ENCODE peak calls at places on chromosome X, in four cellular contexts. P is SK-N-SH, Z is suprapubic skin, H is IMR-90. J is an unnamed sample. For H3K4me1, the result is how much of the 10 kb centered on the place peaks cover.

GRCh38 chrX:102599950-102600579 is 750 bp downstream of the ARMCX5 start:
- DNase-seq in P (no peak), Z (no peak), H (peak), J (peak)

GRCh38 chrX:75278991-75279390 is 5.1 kb downstream of the UPRT start:
- DNase-seq in H (no peak), P (no peak), Z (no peak), J (no peak)

GRCh38 chrX:46849933-46850332 is 13.1 kb downstream of the RP2 start:
- DNase-seq in Z (no peak), H (peak), P (no peak), J (no peak)

GRCh38 chrX:99795495-99795894 is 614.6 kb downstream of the PCDH19 start:
- DNase-seq in P (no peak), H (no peak), Z (no peak), J (no peak)

GRCh38 chrX:5726246-5726645 is 502.4 kb downstream of the NLGN4X start:
- DNase-seq in P (no peak), H (no peak), Z (no peak), J (no peak)

GRCh38 chrX:151722241-151722846 is 6.5 kb downstream of the FATE1 start:
- DNase-seq in P (peak), H (no peak), Z (peak), J (no peak)

GRCh38 chrX:69361286-69361926 is 142.7 kb upstream of the NALF2 start:
- DNase-seq in P (peak), H (peak), Z (no peak), J (no peak)

GRCh38 chrX:884091-884490 is 253.5 kb downstream of the SHOX start:
- DNase-seq in H (no peak), P (no peak), Z (no peak), J (no peak)

GRCh38 chrX:150371877-150372276 is 8.8 kb downstream of the MAMLD1 start:
- DNase-seq in H (no peak), Z (no peak), P (no peak), J (no peak)

GRCh38 chrX:12973561-12974216 is 1.2 kb upstream of the TMSB4X start:
- DNase-seq in P (no peak), Z (no peak), H (no peak), J (no peak)

GRCh38 chrX:150364347-150365050 is 1.4 kb downstream of the MAMLD1 start:
- DNase-seq in Z (no peak), H (peak), P (peak), J (no peak)

GRCh38 chrX:110214684-110215083 is 103.2 kb downstream of the AMMECR1 start:
- DNase-seq in Z (no peak), P (no peak), H (no peak), J (no peak)
- H3K4me1 ChIP-seq in Z (under half), P (under half), H (under half), J (under half)

DNA sequence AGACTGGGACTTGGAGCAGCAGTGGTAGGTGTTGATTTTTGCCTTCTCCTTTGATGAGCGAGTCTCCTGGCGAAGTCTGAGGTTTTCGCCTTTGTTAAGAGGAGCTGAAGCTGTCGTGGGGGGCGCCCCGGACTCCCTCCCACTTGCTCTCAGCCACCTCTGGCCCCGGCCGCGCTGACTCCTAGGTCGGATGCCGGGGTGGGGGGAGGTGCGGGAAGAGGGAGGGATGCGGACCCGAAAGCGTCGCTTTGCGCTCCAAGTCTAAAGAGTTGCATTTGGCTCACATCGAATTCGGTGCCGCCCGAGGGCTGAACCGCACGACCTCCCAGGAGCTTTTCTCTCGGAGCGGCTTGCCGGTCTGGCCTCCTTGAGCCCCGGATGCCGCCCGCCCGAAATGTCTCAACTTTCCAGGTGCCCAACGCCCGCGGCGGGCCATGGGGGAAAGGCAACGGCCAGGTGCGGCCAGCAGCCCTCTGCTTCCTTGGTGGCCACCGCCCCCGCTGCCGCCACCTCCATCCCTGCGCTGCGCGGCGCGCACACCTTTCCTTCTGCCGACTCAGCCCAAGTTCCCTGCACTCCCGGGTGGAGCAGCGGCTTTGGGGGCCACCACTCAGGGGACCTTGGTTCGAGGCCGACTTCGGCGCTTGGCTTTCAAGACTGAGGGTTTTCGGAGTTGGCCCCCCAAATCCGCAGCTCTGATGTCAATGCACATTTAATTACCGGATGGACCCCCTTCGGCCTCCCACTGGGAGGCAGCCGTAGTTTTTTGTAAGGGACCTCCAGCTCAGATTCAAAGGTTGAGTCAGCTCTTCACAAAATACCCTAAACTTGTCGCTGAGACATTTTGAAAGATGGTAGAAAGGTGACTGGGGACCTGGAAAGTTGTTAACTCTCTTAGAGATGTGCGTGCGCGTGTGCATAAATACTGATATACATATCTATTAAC is 977 bp downstream of the AFF2 start:
- DNase-seq in H (no peak), Z (no peak), P (peak), J (peak)
- H3K4me3 ChIP-seq in H (peak), Z (peak), P (peak), J (peak)

DNA sequence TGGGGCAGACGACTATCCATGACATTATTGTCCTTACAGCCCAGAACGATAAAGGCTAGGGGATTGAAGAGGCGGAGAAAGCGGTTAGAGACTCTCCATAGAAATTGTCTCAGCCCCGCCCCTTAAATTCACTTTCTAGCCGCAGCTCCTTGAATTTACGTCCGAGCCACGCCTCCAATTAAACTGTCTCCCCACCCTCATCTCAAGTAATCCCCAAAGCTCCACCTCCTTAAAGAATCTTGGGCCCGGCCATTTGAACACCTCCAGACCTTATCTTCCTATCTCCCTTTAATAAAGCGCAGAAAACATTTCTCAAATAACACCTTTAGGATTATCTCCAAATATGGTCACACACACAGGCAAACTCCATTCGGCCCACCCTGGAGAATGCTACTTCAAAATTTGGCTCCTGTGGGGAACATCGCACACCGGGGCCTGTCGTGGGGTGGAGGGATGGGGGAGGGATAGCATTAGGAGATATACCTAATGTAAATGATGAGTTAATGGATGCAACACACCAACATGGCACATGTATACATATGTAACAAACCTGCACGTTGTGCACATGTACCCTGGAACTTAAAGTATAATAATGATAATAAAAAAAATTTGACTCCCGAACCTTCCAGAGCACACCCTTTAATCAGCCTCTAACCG is 7.2 kb upstream of the MAGIX start:
- DNase-seq in Z (no peak), H (peak), P (no peak), J (peak)
- H3K27ac ChIP-seq in Z (peak), H (peak), P (peak), J (peak)

GRCh38 chrX:107673401-107673800 is 45.1 kb downstream of the PRPS1 start:
- DNase-seq in H (no peak), P (no peak), Z (no peak), J (no peak)

GRCh38 chrX:107675365-107675654 is 47.0 kb downstream of the PRPS1 start:
- DNase-seq in P (no peak), H (no peak), Z (no peak), J (no peak)

GRCh38 chrX:107674480-107675364 is 46.4 kb downstream of the PRPS1 start:
- DNase-seq in Z (peak), H (no peak), P (no peak), J (no peak)

GRCh38 chrX:107672955-107673378 is 44.7 kb downstream of the PRPS1 start:
- DNase-seq in P (peak), H (peak), Z (peak), J (no peak)

DNA sequence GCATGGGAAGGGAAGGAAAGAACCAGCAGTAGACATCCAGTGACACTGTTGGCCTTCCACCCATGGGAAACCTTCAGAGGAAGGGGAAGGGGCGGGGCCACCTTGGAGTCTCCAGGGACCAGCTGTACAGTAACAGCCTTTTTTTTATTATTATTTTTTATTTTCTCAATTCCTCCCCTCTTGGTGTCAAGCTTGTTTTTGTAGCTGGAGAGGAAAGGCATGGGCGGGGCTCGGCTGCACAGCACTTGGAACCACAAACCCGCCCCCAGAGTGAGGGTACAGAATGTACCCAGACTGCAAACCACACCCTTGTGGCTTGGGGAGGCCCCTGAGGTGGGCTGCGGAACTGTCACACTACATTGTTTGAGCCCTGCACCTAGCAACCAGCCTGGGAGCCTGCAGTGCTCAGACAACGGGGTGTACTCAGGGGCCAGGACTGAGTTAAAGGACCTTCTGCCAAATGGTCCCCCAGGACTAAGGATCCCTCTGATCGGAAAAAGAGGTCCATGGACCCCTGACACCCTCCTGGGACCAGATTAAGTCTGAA is 45.7 kb downstream of the PRPS1 start:
- DNase-seq in H (no peak), Z (peak), P (no peak), J (no peak)
- H3K4me1 ChIP-seq in H (under half), Z (under half), P (under half), J (under half)

GRCh38 chrX:137427813-137428212 is 138.1 kb upstream of the ZIC3 start:
- DNase-seq in H (no peak), P (no peak), Z (no peak), J (peak)
- H3K4me3 ChIP-seq in H (peak), P (peak), Z (peak), J (peak)

GRCh38 chrX:40096395-40097091 is 1.2 kb downstream of the BCOR start:
- DNase-seq in H (peak), P (peak), Z (no peak), J (peak)

GRCh38 chrX:40098264-40099045 is 697 bp upstream of the BCOR start:
- DNase-seq in Z (no peak), P (peak), H (no peak), J (peak)

GRCh38 chrX:40097492-40098263 is at the start of gene BCOR:
- DNase-seq in Z (no peak), P (peak), H (peak), J (peak)

GRCh38 chrX:40095588-40096394 is 2.0 kb downstream of the BCOR start:
- DNase-seq in Z (no peak), H (no peak), P (peak), J (peak)

GRCh38 chrX:40097101-40097491 is 662 bp downstream of the BCOR start:
- DNase-seq in Z (no peak), P (peak), H (no peak), J (peak)
- H3K27ac ChIP-seq in Z (peak), P (peak), H (peak), J (no peak)

GRCh38 chrX:45760187-45760742 is 559.6 kb upstream of the DIPK2B start:
- DNase-seq in P (no peak), Z (no peak), H (no peak), J (no peak)
- H3K4me1 ChIP-seq in P (under half), Z (under half), H (under half), J (half or more)

DNA sequence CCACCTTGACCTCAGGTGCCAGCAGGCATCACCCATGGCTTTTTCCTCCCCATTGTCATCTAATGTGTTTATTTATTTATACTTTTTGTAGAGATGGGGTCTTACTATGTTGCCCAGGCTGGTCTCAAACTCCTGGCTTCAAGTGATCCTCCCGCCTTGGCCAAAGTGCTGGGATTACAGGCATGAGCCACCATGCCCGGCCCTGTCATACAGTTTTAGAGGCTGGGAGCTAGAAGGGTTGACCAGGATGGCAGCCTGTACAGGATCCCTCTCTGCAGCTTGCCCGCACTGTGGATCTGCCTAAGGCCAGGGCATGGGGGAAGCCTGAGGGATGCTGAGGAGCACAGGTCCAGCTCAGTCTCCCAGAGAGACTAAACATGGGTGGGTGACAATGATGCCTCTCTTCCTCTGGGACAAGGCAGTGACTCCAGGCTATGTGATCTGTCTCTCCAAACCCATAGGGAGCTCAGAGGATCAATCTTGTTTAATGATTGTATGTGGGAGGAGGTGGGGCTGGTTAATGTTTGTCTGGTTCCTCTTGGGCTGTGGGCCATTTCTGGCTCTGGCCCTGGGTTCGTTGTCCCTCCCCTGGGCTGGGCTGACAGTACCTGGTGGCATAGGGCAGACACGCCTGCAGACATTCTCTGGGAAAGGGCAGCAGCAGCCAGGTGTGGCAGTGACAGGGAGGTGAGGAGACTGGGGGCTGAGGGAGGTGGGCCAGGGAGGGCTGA is 8.3 kb upstream of the GJB1 start:
- DNase-seq in Z (no peak), P (no peak), H (no peak), J (peak)
- H3K4me3 ChIP-seq in Z (no peak), P (no peak), H (no peak), J (no peak)

GRCh38 chrX:3176439-3176820 is 135.2 kb downstream of the ARSF start:
- DNase-seq in Z (no peak), H (peak), P (no peak), J (no peak)
- H3K27ac ChIP-seq in Z (no peak), H (peak), P (peak), J (peak)

GRCh38 chrX:119757646-119757978 is 776 bp upstream of the SOWAHD start:
- DNase-seq in P (no peak), Z (no peak), H (no peak), J (peak)

GRCh38 chrX:119757979-119758681 is at the start of gene SOWAHD:
- DNase-seq in H (no peak), P (peak), Z (peak), J (peak)

GRCh38 chrX:119759333-119759766 is 962 bp downstream of the SOWAHD start:
- DNase-seq in Z (no peak), P (peak), H (no peak), J (peak)

GRCh38 chrX:119760026-119760902 is 1.9 kb downstream of the SOWAHD start:
- DNase-seq in Z (no peak), H (no peak), P (peak), J (peak)

DNA sequence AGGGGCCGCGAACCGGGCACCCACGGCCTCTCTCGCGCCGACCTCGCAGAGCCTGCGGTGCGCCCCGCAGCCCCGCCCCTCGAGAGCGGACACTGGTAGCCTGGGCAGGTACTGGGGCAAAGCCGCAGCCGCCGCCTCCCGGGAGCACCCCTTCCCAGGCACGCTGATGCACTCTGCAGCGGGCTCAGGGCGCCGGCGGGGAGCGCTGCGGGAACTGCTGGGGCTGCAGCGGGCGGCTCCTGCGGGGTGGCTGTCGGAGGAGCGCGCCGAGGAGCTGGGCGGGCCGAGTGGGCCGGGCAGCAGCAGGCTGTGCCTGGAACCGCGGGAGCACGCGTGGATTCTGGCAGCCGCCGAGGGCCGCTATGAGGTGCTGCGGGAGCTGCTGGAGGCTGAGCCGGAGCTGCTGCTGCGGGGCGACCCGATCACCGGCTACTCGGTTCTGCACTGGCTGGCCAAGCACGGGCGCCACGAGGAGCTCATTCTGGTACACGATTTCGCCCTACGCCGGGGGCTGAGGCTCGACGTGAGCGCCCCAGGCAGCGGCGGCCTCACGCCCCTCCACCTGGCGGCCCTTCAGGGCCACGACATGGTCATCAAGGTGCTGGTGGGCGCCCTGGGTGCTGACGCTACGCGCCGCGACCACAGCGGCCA is 419 bp downstream of the SOWAHD start:
- DNase-seq in P (peak), Z (no peak), H (no peak), J (peak)
- H3K4me1 ChIP-seq in P (under half), Z (under half), H (under half), J (under half)

J was measured in osteoblast.